ENCODE peak calls at places on chromosomes 7 and 10, in four cellular contexts. B is K562, A is GM12878, C is HepG2. I is an unnamed sample.

GRCh38 chr7:146255604-146256003 is 139.0 kb downstream of the CNTNAP2 start:
- DNase-seq in B (no peak), A (no peak), C (no peak), I (no peak)

GRCh38 chr7:41573881-41574280 is 129.0 kb downstream of the INHBA start:
- DNase-seq in B (no peak), A (no peak), C (no peak), I (no peak)

GRCh38 chr7:81470724-81471379 is 299.0 kb downstream of the HGF start:
- DNase-seq in B (no peak), A (no peak), C (no peak), I (no peak)

GRCh38 chr10:97498841-97499560 is at the start of gene UBTD1:
- DNase-seq in B (peak), A (no peak), C (peak), I (peak)

GRCh38 chr10:91590904-91591791 is 41.7 kb downstream of the PPP1R3C start:
- DNase-seq in B (peak), A (no peak), C (no peak), I (no peak)

GRCh38 chr7:139825666-139826290 is 3.3 kb upstream of the TBXAS1 start:
- DNase-seq in B (peak), A (no peak), C (no peak), I (no peak)

GRCh38 chr10:61986357-61986756 is 84.9 kb downstream of the ARID5B start:
- DNase-seq in B (no peak), A (no peak), C (no peak), I (no peak)

GRCh38 chr7:88115258-88116195 is 104.3 kb downstream of the SRI start:
- DNase-seq in B (no peak), A (no peak), C (no peak), I (no peak)

GRCh38 chr7:47970750-47971149 is 8.7 kb downstream of the HUS1 start:
- DNase-seq in B (no peak), A (no peak), C (no peak), I (no peak)

GRCh38 chr10:121994429-121994881 is 5.5 kb downstream of the TACC2 start:
- DNase-seq in B (no peak), A (no peak), C (no peak), I (peak)

GRCh38 chr10:101672536-101672935 is 22.4 kb downstream of the FBXW4 start:
- DNase-seq in B (no peak), A (no peak), C (no peak), I (no peak)

GRCh38 chr10:11242443-11243386 is 225.0 kb downstream of the CELF2 start:
- DNase-seq in B (no peak), A (peak), C (no peak), I (no peak)

GRCh38 chr10:10794056-10794455 is 223.6 kb upstream of the CELF2 start:
- DNase-seq in B (no peak), A (no peak), C (no peak), I (no peak)

GRCh38 chr10:36254191-36254590 is 612.1 kb upstream of the FZD8 start:
- DNase-seq in B (no peak), A (no peak), C (no peak), I (no peak)

GRCh38 chr10:62075912-62076311 is 174.4 kb downstream of the ARID5B start:
- DNase-seq in B (no peak), A (no peak), C (no peak), I (no peak)

GRCh38 chr7:98569606-98570337 is 47.3 kb upstream of the NPTX2 start:
- DNase-seq in B (no peak), A (no peak), C (no peak), I (no peak)

GRCh38 chr10:97683556-97684357 is 3.3 kb downstream of the AVPI1 start:
- DNase-seq in B (no peak), A (no peak), C (no peak), I (no peak)

GRCh38 chr7:67414858-67415257 is 418.2 kb downstream of the TYW1 start:
- DNase-seq in B (no peak), A (no peak), C (no peak), I (no peak)

GRCh38 chr7:28125381-28126046 is 55.1 kb downstream of the JAZF1 start:
- DNase-seq in B (no peak), A (no peak), C (no peak), I (no peak)

GRCh38 chr7:128425851-128426250 is 16.1 kb upstream of the IMPDH1 start:
- DNase-seq in B (peak), A (no peak), C (peak), I (peak)

GRCh38 chr10:22043327-22043633 is 39.8 kb upstream of the DNAJC1 start:
- DNase-seq in B (no peak), A (no peak), C (no peak), I (no peak)

GRCh38 chr7:129376778-129377700 is 57.2 kb upstream of the STRIP2 start:
- DNase-seq in B (no peak), A (no peak), C (no peak), I (no peak)

GRCh38 chr10:86373828-86374227 is 7.2 kb upstream of the GRID1 start:
- DNase-seq in B (no peak), A (no peak), C (no peak), I (peak)

GRCh38 chr10:96873756-96874467 is 41.8 kb downstream of the LCOR start:
- DNase-seq in B (no peak), A (no peak), C (no peak), I (no peak)

GRCh38 chr10:124665558-124665957 is 78.6 kb downstream of the FAM53B start:
- DNase-seq in B (no peak), A (no peak), C (no peak), I (no peak)

GRCh38 chr7:103307487-103308231 is 10.4 kb downstream of the PMPCB start:
- DNase-seq in B (no peak), A (no peak), C (no peak), I (no peak)

GRCh38 chr7:99525713-99526440 is 21.4 kb downstream of the ZKSCAN5 start:
- DNase-seq in B (no peak), A (no peak), C (no peak), I (peak)

GRCh38 chr10:100788027-100788900 is 42.9 kb downstream of the PAX2 start:
- DNase-seq in B (no peak), A (no peak), C (no peak), I (peak)

DNA sequence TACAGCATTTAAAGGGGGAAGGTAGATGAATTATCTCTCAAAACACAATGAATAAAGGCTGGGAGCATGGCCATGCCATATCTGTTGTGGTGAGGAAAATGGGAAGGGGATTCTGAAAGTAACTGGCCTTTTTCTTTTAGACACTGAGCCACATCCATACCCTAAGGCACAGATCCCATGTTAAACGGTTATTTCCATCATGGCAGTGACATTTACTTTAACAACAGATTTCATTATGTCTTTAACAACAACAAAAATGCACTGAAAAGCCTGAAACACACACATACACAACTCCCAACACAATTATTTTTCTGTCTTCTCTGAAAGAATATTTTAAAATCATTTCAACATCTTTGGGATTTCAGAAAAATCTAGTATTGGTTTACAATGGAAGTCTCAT is 176.1 kb upstream of the FZD1 start:
- DNase-seq in B (no peak), A (no peak), C (no peak), I (no peak)
- TF ChIP-seq NR2C2 in B (no peak), A (no peak), C (no peak), I (no peak)

GRCh38 chr7:132618271-132618955 is 42.1 kb upstream of the PLXNA4 start:
- DNase-seq in B (no peak), A (no peak), C (no peak), I (peak)

GRCh38 chr7:132619967-132620366 is 43.7 kb upstream of the PLXNA4 start:
- DNase-seq in B (no peak), A (no peak), C (no peak), I (no peak)

GRCh38 chr7:132618956-132619305 is 42.7 kb upstream of the PLXNA4 start:
- DNase-seq in B (no peak), A (no peak), C (no peak), I (no peak)

DNA sequence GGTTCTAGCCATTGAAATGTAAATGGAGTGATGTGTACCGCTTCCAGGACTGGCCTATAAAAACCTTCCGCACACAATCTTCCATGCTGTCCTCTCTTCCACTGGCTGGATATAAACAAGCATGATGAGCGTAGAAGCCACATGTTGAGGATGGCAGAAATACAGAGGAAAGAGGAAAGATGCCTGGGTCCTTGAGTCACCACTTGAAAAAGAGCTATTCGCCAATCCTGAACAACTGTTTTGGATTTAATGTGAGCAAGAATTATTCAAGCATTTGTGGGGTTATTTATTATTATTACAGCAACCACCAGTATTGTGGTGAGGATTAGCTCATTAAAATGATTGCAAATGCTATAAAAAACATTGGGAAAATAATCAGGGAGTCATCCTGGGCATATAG is 45.8 kb upstream of the PLXNA4 start:
- DNase-seq in B (no peak), A (no peak), C (no peak), I (no peak)
- TF ChIP-seq NR2C2 in B (no peak), A (no peak), C (no peak), I (no peak)

DNA sequence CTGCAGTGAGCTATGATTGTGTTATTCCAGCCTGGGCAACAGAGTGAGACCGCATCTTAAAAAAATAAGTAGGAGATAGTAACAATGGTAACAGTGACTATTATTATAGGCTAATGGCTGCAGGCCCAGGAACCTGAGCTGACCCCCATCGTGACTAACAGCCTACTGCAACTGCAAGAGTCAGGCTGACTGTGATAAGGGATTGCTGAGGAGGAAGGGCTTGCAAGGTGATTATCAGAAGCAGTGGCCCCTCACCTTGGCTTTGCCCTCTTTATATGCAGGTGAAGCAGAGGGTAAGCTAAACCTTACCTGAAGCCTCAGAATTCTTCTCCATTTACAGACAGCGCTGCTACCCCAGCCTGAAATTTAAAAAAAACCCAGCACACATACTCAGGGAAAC is 83.9 kb upstream of the SDK1 start:
- DNase-seq in B (no peak), A (no peak), C (no peak), I (no peak)
- TF ChIP-seq NR2C2 in B (no peak), A (no peak), C (no peak), I (no peak)

GRCh38 chr10:94217431-94217830 is 145.3 kb downstream of the NOC3L start:
- DNase-seq in B (no peak), A (no peak), C (no peak), I (no peak)

GRCh38 chr10:94216201-94216600 is 146.5 kb downstream of the NOC3L start:
- DNase-seq in B (no peak), A (no peak), C (no peak), I (no peak)

GRCh38 chr10:94218496-94219183 is 144.1 kb downstream of the NOC3L start:
- DNase-seq in B (no peak), A (no peak), C (no peak), I (no peak)

GRCh38 chr10:94220717-94221116 is 142.0 kb downstream of the NOC3L start:
- DNase-seq in B (no peak), A (no peak), C (no peak), I (no peak)

DNA sequence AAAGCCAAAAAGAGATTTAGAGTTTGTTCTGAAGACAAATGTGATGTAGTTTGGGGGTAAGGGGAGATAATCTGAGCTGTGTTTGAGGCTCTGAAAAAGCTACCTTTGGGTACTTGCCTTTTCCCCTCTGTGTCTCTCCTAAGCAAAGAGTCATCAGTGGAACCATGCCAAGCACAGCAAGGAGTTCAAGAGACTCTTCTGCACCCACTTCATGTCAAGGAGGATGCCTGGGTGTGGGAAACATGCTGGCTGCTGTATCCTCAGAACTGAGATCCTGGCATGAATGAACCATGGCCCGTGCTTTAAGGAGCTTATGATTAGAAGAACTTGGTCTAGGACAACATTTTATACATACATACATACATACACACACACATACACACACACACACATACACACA is 142.9 kb downstream of the NOC3L start:
- DNase-seq in B (no peak), A (no peak), C (no peak), I (no peak)
- TF ChIP-seq NR2C2 in B (no peak), A (no peak), C (no peak), I (no peak)

DNA sequence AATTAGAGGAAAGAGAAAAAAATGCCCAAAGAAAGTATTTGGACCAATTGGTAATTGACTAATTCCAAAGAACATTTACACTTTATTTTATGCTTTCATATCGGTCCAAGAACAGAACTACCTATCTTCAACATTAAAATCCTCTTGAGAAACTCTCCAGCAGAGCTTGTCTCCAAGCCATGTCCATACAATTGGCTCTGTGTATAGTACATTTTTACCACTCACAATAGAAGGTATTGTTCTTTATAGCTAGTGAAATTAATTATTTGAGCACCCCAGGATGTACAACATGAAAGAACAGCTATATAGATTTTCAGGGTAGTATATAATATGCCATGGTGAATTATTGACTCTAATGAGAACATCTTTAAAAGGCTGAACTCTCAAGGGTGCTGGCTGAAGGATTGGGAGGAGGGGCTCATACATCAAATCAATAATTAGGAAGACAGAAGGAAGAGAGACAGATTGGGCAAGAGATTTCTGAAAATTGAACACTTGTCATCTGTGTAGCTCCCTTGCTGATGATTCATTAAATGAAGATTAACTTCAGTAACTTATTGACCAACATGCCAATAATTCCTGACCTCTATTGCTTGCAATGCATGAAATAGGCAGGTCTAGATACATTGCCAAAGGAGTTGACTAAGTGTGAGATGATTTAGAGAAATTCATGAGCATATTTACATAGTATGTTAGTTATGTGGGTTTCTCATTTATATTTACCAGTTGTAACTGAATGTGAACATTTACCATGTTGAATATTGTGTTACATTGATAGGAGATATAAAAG is 249.7 kb downstream of the MTERF1 start:
- DNase-seq in B (no peak), A (no peak), C (no peak), I (no peak)
- TF ChIP-seq NR2C2 in B (no peak), A (no peak), C (no peak), I (no peak)

DNA sequence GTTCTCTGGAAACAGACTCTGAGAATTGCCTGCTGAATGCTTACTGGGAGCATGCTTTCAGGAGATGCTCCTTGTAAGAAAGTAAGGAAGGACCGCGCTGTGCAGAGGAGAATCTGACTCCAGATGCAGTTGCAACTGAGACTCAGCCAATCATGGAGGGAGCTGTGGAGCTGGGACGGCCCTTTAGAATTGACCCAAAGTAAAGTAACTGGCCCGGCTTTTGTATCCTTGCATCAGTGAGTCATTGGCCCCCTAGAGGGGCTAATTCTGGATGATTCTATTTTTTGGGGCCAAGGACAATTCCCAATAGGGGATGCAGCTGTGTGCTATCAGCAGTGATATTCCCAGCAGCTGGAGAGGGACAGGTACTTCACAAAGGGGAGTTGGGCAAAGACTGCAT is 170.4 kb downstream of the PTEN start:
- DNase-seq in B (no peak), A (no peak), C (no peak), I (peak)
- TF ChIP-seq NR2C2 in B (no peak), A (no peak), C (no peak), I (no peak)

GRCh38 chr10:120794390-120794789 is 56.8 kb upstream of the WDR11 start:
- DNase-seq in B (no peak), A (no peak), C (no peak), I (no peak)
- TF ChIP-seq NR2C2 in B (no peak), A (no peak), C (no peak), I (no peak)